ENCODE peak calls at places on chromosome 11, in seven cellular contexts. One of them, this sample, is unnamed.

GRCh38 chr11:26987726-26988125 is 6.2 kb upstream of the FIBIN start:
- DNase-seq in tibial nerve: no peak
- DNase-seq in stomach: no peak
- DNase-seq in left ventricle myocardium inferior: no peak
- DNase-seq in kidney epithelial cell: no peak
- DNase-seq in body of pancreas: no peak
- DNase-seq in dorsolateral prefrontal cortex: no peak
- DNase-seq in this sample: no peak

GRCh38 chr11:83241291-83241946 is 44.7 kb downstream of the CCDC90B start:
- DNase-seq in tibial nerve: no peak
- DNase-seq in stomach: peak
- DNase-seq in left ventricle myocardium inferior: no peak
- DNase-seq in kidney epithelial cell: peak
- DNase-seq in body of pancreas: peak
- DNase-seq in dorsolateral prefrontal cortex: peak
- DNase-seq in this sample: no peak

GRCh38 chr11:111557425-111558111 is 17.0 kb downstream of the LAYN start:
- DNase-seq in tibial nerve: no peak
- DNase-seq in stomach: no peak
- DNase-seq in left ventricle myocardium inferior: no peak
- DNase-seq in kidney epithelial cell: peak
- DNase-seq in body of pancreas: no peak
- DNase-seq in dorsolateral prefrontal cortex: no peak
- DNase-seq in this sample: no peak

GRCh38 chr11:94832604-94833238 is 64.6 kb downstream of the AMOTL1 start:
- DNase-seq in tibial nerve: no peak
- DNase-seq in stomach: no peak
- DNase-seq in left ventricle myocardium inferior: no peak
- DNase-seq in kidney epithelial cell: no peak
- DNase-seq in body of pancreas: no peak
- DNase-seq in dorsolateral prefrontal cortex: no peak
- DNase-seq in this sample: no peak

GRCh38 chr11:19498986-19499669 is 213.5 kb upstream of the NAV2 start:
- DNase-seq in tibial nerve: no peak
- DNase-seq in stomach: no peak
- DNase-seq in left ventricle myocardium inferior: no peak
- DNase-seq in kidney epithelial cell: peak
- DNase-seq in body of pancreas: no peak
- DNase-seq in dorsolateral prefrontal cortex: no peak
- DNase-seq in this sample: no peak

GRCh38 chr11:116343270-116343669 is 429.5 kb downstream of the BUD13 start:
- DNase-seq in tibial nerve: no peak
- DNase-seq in stomach: no peak
- DNase-seq in left ventricle myocardium inferior: no peak
- DNase-seq in kidney epithelial cell: no peak
- DNase-seq in body of pancreas: no peak
- DNase-seq in dorsolateral prefrontal cortex: no peak
- DNase-seq in this sample: no peak

GRCh38 chr11:75826463-75827220 is 11.6 kb downstream of the UVRAG start:
- DNase-seq in tibial nerve: no peak
- DNase-seq in stomach: no peak
- DNase-seq in left ventricle myocardium inferior: no peak
- DNase-seq in kidney epithelial cell: no peak
- DNase-seq in body of pancreas: no peak
- DNase-seq in dorsolateral prefrontal cortex: no peak
- DNase-seq in this sample: no peak

GRCh38 chr11:71076525-71077304 is 175.7 kb downstream of the SHANK2 start:
- DNase-seq in tibial nerve: no peak
- DNase-seq in stomach: no peak
- DNase-seq in left ventricle myocardium inferior: no peak
- DNase-seq in kidney epithelial cell: no peak
- DNase-seq in body of pancreas: no peak
- DNase-seq in dorsolateral prefrontal cortex: no peak
- DNase-seq in this sample: no peak

GRCh38 chr11:29432719-29433325 is 584.0 kb downstream of the KCNA4 start:
- DNase-seq in tibial nerve: no peak
- DNase-seq in stomach: no peak
- DNase-seq in left ventricle myocardium inferior: no peak
- DNase-seq in kidney epithelial cell: no peak
- DNase-seq in body of pancreas: no peak
- DNase-seq in dorsolateral prefrontal cortex: no peak
- DNase-seq in this sample: no peak

GRCh38 chr11:18010977-18011586 is 1.8 kb downstream of the SERGEF start:
- DNase-seq in tibial nerve: no peak
- DNase-seq in stomach: no peak
- DNase-seq in left ventricle myocardium inferior: no peak
- DNase-seq in kidney epithelial cell: no peak
- DNase-seq in body of pancreas: no peak
- DNase-seq in dorsolateral prefrontal cortex: no peak
- DNase-seq in this sample: no peak

GRCh38 chr11:76228122-76229000 is 22.1 kb upstream of the WNT11 start:
- DNase-seq in tibial nerve: no peak
- DNase-seq in stomach: no peak
- DNase-seq in left ventricle myocardium inferior: no peak
- DNase-seq in kidney epithelial cell: no peak
- DNase-seq in body of pancreas: no peak
- DNase-seq in dorsolateral prefrontal cortex: no peak
- DNase-seq in this sample: no peak

GRCh38 chr11:57336111-57336666 is 497 bp upstream of the SSRP1 start:
- DNase-seq in tibial nerve: no peak
- DNase-seq in stomach: no peak
- DNase-seq in left ventricle myocardium inferior: no peak
- DNase-seq in kidney epithelial cell: no peak
- DNase-seq in body of pancreas: no peak
- DNase-seq in dorsolateral prefrontal cortex: no peak
- DNase-seq in this sample: no peak

GRCh38 chr11:46674463-46675287 is 25.7 kb downstream of the ARHGAP1 start:
- DNase-seq in tibial nerve: no peak
- DNase-seq in stomach: no peak
- DNase-seq in left ventricle myocardium inferior: peak
- DNase-seq in kidney epithelial cell: no peak
- DNase-seq in body of pancreas: no peak
- DNase-seq in dorsolateral prefrontal cortex: no peak
- DNase-seq in this sample: no peak

GRCh38 chr11:8239056-8239455 is 24.6 kb downstream of the LMO1 start:
- DNase-seq in tibial nerve: no peak
- DNase-seq in stomach: no peak
- DNase-seq in left ventricle myocardium inferior: no peak
- DNase-seq in kidney epithelial cell: no peak
- DNase-seq in body of pancreas: no peak
- DNase-seq in dorsolateral prefrontal cortex: no peak
- DNase-seq in this sample: no peak

GRCh38 chr11:62545437-62546243 is 966 bp downstream of the AHNAK start:
- DNase-seq in tibial nerve: peak
- DNase-seq in stomach: peak
- DNase-seq in left ventricle myocardium inferior: peak
- DNase-seq in kidney epithelial cell: peak
- DNase-seq in body of pancreas: peak
- DNase-seq in dorsolateral prefrontal cortex: peak
- DNase-seq in this sample: no peak

GRCh38 chr11:56948991-56949390 is 39.7 kb upstream of the OR5AK2 start:
- DNase-seq in tibial nerve: no peak
- DNase-seq in stomach: no peak
- DNase-seq in left ventricle myocardium inferior: no peak
- DNase-seq in kidney epithelial cell: no peak
- DNase-seq in body of pancreas: no peak
- DNase-seq in dorsolateral prefrontal cortex: no peak
- DNase-seq in this sample: no peak

GRCh38 chr11:70703141-70704052 is 305.1 kb downstream of the CTTN start:
- DNase-seq in tibial nerve: no peak
- DNase-seq in stomach: no peak
- DNase-seq in left ventricle myocardium inferior: no peak
- DNase-seq in kidney epithelial cell: no peak
- DNase-seq in body of pancreas: peak
- DNase-seq in dorsolateral prefrontal cortex: no peak
- DNase-seq in this sample: no peak

GRCh38 chr11:134893810-134894685 is 482.0 kb upstream of the B3GAT1 start:
- DNase-seq in tibial nerve: no peak
- DNase-seq in stomach: no peak
- DNase-seq in left ventricle myocardium inferior: no peak
- DNase-seq in kidney epithelial cell: no peak
- DNase-seq in body of pancreas: no peak
- DNase-seq in dorsolateral prefrontal cortex: no peak
- DNase-seq in this sample: no peak

GRCh38 chr11:102783720-102784119 is 3.3 kb upstream of the MMP10 start:
- DNase-seq in tibial nerve: no peak
- DNase-seq in stomach: no peak
- DNase-seq in left ventricle myocardium inferior: no peak
- DNase-seq in kidney epithelial cell: no peak
- DNase-seq in body of pancreas: no peak
- DNase-seq in dorsolateral prefrontal cortex: no peak
- DNase-seq in this sample: no peak

GRCh38 chr11:102783016-102783415 is 2.6 kb upstream of the MMP10 start:
- DNase-seq in tibial nerve: no peak
- DNase-seq in stomach: no peak
- DNase-seq in left ventricle myocardium inferior: no peak
- DNase-seq in kidney epithelial cell: no peak
- DNase-seq in body of pancreas: no peak
- DNase-seq in dorsolateral prefrontal cortex: no peak
- DNase-seq in this sample: no peak

GRCh38 chr11:102784380-102784779 is 4.0 kb upstream of the MMP10 start:
- DNase-seq in tibial nerve: no peak
- DNase-seq in stomach: no peak
- DNase-seq in left ventricle myocardium inferior: no peak
- DNase-seq in kidney epithelial cell: no peak
- DNase-seq in body of pancreas: no peak
- DNase-seq in dorsolateral prefrontal cortex: no peak
- DNase-seq in this sample: no peak

GRCh38 chr11:102776454-102776853 is 4.0 kb downstream of the MMP10 start:
- DNase-seq in tibial nerve: no peak
- DNase-seq in stomach: no peak
- DNase-seq in left ventricle myocardium inferior: no peak
- DNase-seq in kidney epithelial cell: no peak
- DNase-seq in body of pancreas: no peak
- DNase-seq in dorsolateral prefrontal cortex: no peak
- DNase-seq in this sample: no peak

DNA sequence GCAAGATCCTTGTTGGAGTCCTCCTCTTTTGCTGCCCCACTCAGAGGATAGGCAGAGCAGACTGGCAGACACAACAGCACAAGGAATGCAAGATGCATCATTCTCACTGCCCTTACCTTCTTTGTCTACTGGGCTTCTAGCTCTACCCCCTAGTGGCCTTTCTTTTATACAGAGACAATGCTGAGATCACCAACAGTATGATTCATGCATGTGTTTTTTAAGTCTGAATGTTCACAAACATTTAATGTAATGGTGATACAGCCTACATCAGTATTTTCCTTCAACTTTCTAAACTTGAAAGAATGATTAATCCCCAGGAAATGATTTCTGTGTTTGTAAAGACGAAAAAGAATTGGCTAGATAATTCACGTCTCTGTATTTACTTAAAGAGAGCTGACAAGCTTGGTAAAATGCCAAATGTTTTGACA is at the start of gene MMP10:
- DNase-seq in tibial nerve: no peak
- DNase-seq in stomach: no peak
- DNase-seq in left ventricle myocardium inferior: no peak
- DNase-seq in kidney epithelial cell: peak
- DNase-seq in body of pancreas: no peak
- DNase-seq in dorsolateral prefrontal cortex: no peak
- DNase-seq in this sample: no peak
- TF ChIP-seq CTCF in tibial nerve: no peak
- TF ChIP-seq CTCF in stomach: no peak
- TF ChIP-seq CTCF in left ventricle myocardium inferior: peak
- TF ChIP-seq CTCF in kidney epithelial cell: peak
- TF ChIP-seq CTCF in body of pancreas: peak
- TF ChIP-seq CTCF in dorsolateral prefrontal cortex: no peak
- TF ChIP-seq CTCF in this sample: peak

DNA sequence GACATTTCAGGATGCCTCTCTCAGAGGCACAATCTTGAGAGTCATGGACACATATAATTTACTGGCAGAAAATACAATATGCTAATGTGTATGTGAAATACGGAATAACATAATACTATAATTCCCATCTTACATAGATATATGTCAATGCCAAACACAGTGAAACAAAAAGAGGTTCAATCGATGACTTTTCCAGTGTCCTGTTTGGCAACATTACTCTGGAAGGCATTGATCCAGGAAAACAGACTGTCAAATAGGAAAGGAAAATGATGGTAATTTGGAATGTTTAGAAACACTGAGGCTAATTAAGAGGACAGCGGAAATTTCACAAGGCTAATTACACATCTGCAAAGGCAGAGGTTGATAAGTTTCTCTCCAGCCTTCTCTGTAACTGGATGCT is 942.3 kb downstream of the LRRC4C start:
- DNase-seq in tibial nerve: no peak
- DNase-seq in stomach: no peak
- DNase-seq in left ventricle myocardium inferior: no peak
- DNase-seq in kidney epithelial cell: no peak
- DNase-seq in body of pancreas: no peak
- DNase-seq in dorsolateral prefrontal cortex: no peak
- DNase-seq in this sample: no peak
- TF ChIP-seq CTCF in tibial nerve: no peak
- TF ChIP-seq CTCF in stomach: no peak
- TF ChIP-seq CTCF in left ventricle myocardium inferior: no peak
- TF ChIP-seq CTCF in kidney epithelial cell: no peak
- TF ChIP-seq CTCF in body of pancreas: no peak
- TF ChIP-seq CTCF in dorsolateral prefrontal cortex: no peak
- TF ChIP-seq CTCF in this sample: no peak

GRCh38 chr11:88341852-88342251 is 4.3 kb upstream of the CTSC start:
- DNase-seq in tibial nerve: no peak
- DNase-seq in stomach: no peak
- DNase-seq in left ventricle myocardium inferior: no peak
- DNase-seq in kidney epithelial cell: no peak
- DNase-seq in body of pancreas: no peak
- DNase-seq in dorsolateral prefrontal cortex: no peak
- DNase-seq in this sample: no peak
- TF ChIP-seq CTCF in tibial nerve: no peak
- TF ChIP-seq CTCF in stomach: no peak
- TF ChIP-seq CTCF in left ventricle myocardium inferior: no peak
- TF ChIP-seq CTCF in kidney epithelial cell: no peak
- TF ChIP-seq CTCF in body of pancreas: no peak
- TF ChIP-seq CTCF in dorsolateral prefrontal cortex: no peak
- TF ChIP-seq CTCF in this sample: no peak

GRCh38 chr11:58675344-58676155 is 53.1 kb downstream of the CNTF start:
- DNase-seq in tibial nerve: peak
- DNase-seq in stomach: peak
- DNase-seq in left ventricle myocardium inferior: peak
- DNase-seq in kidney epithelial cell: no peak
- DNase-seq in body of pancreas: peak
- DNase-seq in dorsolateral prefrontal cortex: peak
- DNase-seq in this sample: peak
- TF ChIP-seq CTCF in tibial nerve: peak
- TF ChIP-seq CTCF in stomach: peak
- TF ChIP-seq CTCF in left ventricle myocardium inferior: peak
- TF ChIP-seq CTCF in kidney epithelial cell: peak
- TF ChIP-seq CTCF in body of pancreas: peak
- TF ChIP-seq CTCF in dorsolateral prefrontal cortex: peak
- TF ChIP-seq CTCF in this sample: peak

DNA sequence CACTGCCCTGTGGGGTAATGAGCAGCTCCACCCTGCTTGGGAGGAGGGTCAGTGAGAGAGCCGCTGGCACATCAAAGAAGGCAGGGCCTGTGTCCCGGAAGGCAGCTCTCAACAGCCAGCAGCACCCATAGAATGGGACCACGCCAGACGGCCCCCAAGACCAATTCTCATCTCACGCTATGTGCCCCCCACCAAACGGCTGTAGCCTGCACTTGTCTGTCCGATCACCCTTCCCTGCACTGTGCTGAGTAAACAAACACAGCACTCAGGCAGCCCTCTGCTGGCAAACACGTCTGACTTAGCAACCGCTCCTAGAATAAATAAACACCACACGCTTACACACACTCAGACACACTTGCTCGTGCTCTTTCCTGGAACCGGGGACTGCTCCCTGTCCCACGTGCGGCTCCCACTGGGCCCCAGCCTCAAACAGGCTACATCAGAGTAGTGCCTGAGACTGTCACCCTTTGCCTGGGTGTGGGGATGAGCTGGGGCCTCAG is 53.2 kb upstream of the CDON start:
- DNase-seq in tibial nerve: peak
- DNase-seq in stomach: peak
- DNase-seq in left ventricle myocardium inferior: peak
- DNase-seq in kidney epithelial cell: peak
- DNase-seq in body of pancreas: peak
- DNase-seq in dorsolateral prefrontal cortex: peak
- DNase-seq in this sample: no peak
- TF ChIP-seq CTCF in tibial nerve: peak
- TF ChIP-seq CTCF in stomach: peak
- TF ChIP-seq CTCF in left ventricle myocardium inferior: peak
- TF ChIP-seq CTCF in kidney epithelial cell: peak
- TF ChIP-seq CTCF in body of pancreas: peak
- TF ChIP-seq CTCF in dorsolateral prefrontal cortex: no peak
- TF ChIP-seq CTCF in this sample: peak

This sample was measured in D721Med.